ENCODE peak calls at places on chromosomes 2 and 18, in six cellular contexts. Q is GM04504; Z is NCI-H460; X is left ventricle myocardium superior; R is stimulated activated CD8-positive, alpha-beta memory T cell treated with anti-CD3 and anti-CD28 coated beads, Interleukin-7, amount 100 ng/mL, for 1 hour; T is T-helper 9 cell. M is an unnamed sample.
A peak's percentile ranks its signal among the peaks of the same experiment; 100 is the strongest.

GRCh38 chr2:11056614-11057013 is 98.7 kb upstream of the SLC66A3 start:
- DNase-seq in Q (peak; percentile 94), Z (no peak), X (no peak), R (no peak), T (no peak), M (no peak)

GRCh38 chr18:908631-909621 is 4.3 kb downstream of the ADCYAP1 start:
- DNase-seq in Q (no peak), Z (no peak), X (no peak), R (no peak), T (no peak), M (no peak)

GRCh38 chr2:61011649-61012048 is 5.9 kb upstream of the PEX13 start:
- DNase-seq in Q (no peak), Z (no peak), X (no peak), R (no peak), T (no peak), M (no peak)

GRCh38 chr2:232888839-232889529 is 18.9 kb downstream of the SNORC start:
- DNase-seq in Q (no peak), Z (no peak), X (no peak), R (no peak), T (no peak), M (no peak)

GRCh38 chr2:7685342-7686015 is 768.3 kb downstream of the RNF144A start:
- DNase-seq in Q (no peak), Z (no peak), X (no peak), R (no peak), T (no peak), M (peak; percentile 35)

GRCh38 chr2:241235859-241236593 is 47.5 kb downstream of the ANO7 start:
- DNase-seq in Q (no peak), Z (no peak), X (peak; percentile 26), R (no peak), T (no peak), M (no peak)

GRCh38 chr2:231900486-231900942 is 25.7 kb downstream of the NPPC start:
- DNase-seq in Q (no peak), Z (peak; percentile 80), X (peak; percentile 88), R (no peak), T (peak; percentile 46), M (peak; percentile 84)

GRCh38 chr2:85237849-85238570 is 89.8 kb downstream of the TGOLN2 start:
- DNase-seq in Q (no peak), Z (no peak), X (no peak), R (no peak), T (no peak), M (no peak)

GRCh38 chr2:216606551-216607527 is 26.4 kb upstream of the IGFBP2 start:
- DNase-seq in Q (no peak), Z (no peak), X (no peak), R (peak; percentile 4), T (no peak), M (no peak)

GRCh38 chr2:43407826-43408783 is 181.7 kb upstream of the ZFP36L2 start:
- DNase-seq in Q (no peak), Z (no peak), X (no peak), R (no peak), T (no peak), M (no peak)

GRCh38 chr2:49973917-49974368 is 819.6 kb upstream of the FSHR start:
- DNase-seq in Q (peak; percentile 3), Z (peak; percentile 58), X (peak; percentile 80), R (no peak), T (peak; percentile 20), M (peak; percentile 5)

GRCh38 chr2:152600698-152601097 is 116.6 kb downstream of the PRPF40A start:
- DNase-seq in Q (no peak), Z (no peak), X (no peak), R (no peak), T (no peak), M (no peak)

GRCh38 chr2:175176624-175177023 is 4.9 kb downstream of the ATP5MC3 start:
- DNase-seq in Q (no peak), Z (no peak), X (no peak), R (no peak), T (no peak), M (no peak)

GRCh38 chr2:105125920-105126319 is 88.1 kb downstream of the MRPS9 start:
- DNase-seq in Q (no peak), Z (no peak), X (no peak), R (no peak), T (no peak), M (no peak)

GRCh38 chr2:209351636-209352035 is 72.2 kb upstream of the MAP2 start:
- DNase-seq in Q (peak; percentile 26), Z (no peak), X (no peak), R (no peak), T (no peak), M (no peak)

GRCh38 chr18:62549755-62550154 is 26.9 kb downstream of the ZCCHC2 start:
- DNase-seq in Q (no peak), Z (no peak), X (no peak), R (no peak), T (no peak), M (no peak)

GRCh38 chr2:191401287-191401686 is 156.1 kb downstream of the MYO1B start:
- DNase-seq in Q (peak; percentile 47), Z (no peak), X (no peak), R (no peak), T (no peak), M (no peak)

GRCh38 chr2:90209806-90210205 is 1518.3 kb downstream of the RPIA start:
- DNase-seq in Q (no peak), Z (no peak), X (no peak), R (no peak), T (no peak), M (no peak)

GRCh38 chr2:169823996-169824372 is 721 bp downstream of the METTL5 start:
- DNase-seq in Q (no peak), Z (no peak), X (no peak), R (no peak), T (no peak), M (no peak)

GRCh38 chr18:70490008-70490933 is 201.4 kb downstream of the SOCS6 start:
- DNase-seq in Q (peak; percentile 51), Z (peak; percentile 50), X (no peak), R (no peak), T (peak; percentile 12), M (no peak)

GRCh38 chr2:54635554-54636152 is 87.8 kb upstream of the EML6 start:
- DNase-seq in Q (no peak), Z (no peak), X (no peak), R (no peak), T (no peak), M (no peak)

GRCh38 chr2:225182126-225182525 is 139.9 kb upstream of the DOCK10 start:
- DNase-seq in Q (no peak), Z (no peak), X (no peak), R (no peak), T (no peak), M (no peak)

GRCh38 chr2:105943977-105944376 is 199.3 kb downstream of the NCK2 start:
- DNase-seq in Q (no peak), Z (no peak), X (no peak), R (no peak), T (no peak), M (no peak)

GRCh38 chr2:3589086-3589485 is 5.8 kb upstream of the COLEC11 start:
- DNase-seq in Q (no peak), Z (no peak), X (no peak), R (no peak), T (no peak), M (no peak)

GRCh38 chr18:32072321-32072720 is 19.4 kb upstream of the RNF138 start:
- DNase-seq in Q (no peak), Z (no peak), X (no peak), R (no peak), T (no peak), M (peak; percentile 28)

GRCh38 chr2:230905448-230906430 is 19.3 kb downstream of the GPR55 start:
- DNase-seq in Q (no peak), Z (no peak), X (no peak), R (peak; percentile 64), T (peak; percentile 35), M (no peak)

GRCh38 chr18:33467531-33467930 is 27.0 kb upstream of the CCDC178 start:
- DNase-seq in Q (no peak), Z (no peak), X (no peak), R (no peak), T (no peak), M (no peak)

GRCh38 chr2:42872736-42873135 is 80.4 kb upstream of the HAAO start:
- DNase-seq in Q (peak; percentile 44), Z (no peak), X (no peak), R (no peak), T (no peak), M (no peak)

GRCh38 chr18:39959839-39960238 is 1995.2 kb upstream of the PIK3C3 start:
- DNase-seq in Q (no peak), Z (no peak), X (no peak), R (no peak), T (no peak), M (no peak)

GRCh38 chr2:28172114-28172898 is 220.4 kb upstream of the FOSL2 start:
- DNase-seq in Q (no peak), Z (no peak), X (no peak), R (no peak), T (no peak), M (no peak)

GRCh38 chr2:249538-250042 is 14.2 kb downstream of the SH3YL1 start:
- DNase-seq in Q (no peak), Z (no peak), X (no peak), R (no peak), T (no peak), M (no peak)

GRCh38 chr2:129061079-129061785 is 742.6 kb upstream of the HS6ST1 start:
- DNase-seq in Q (no peak), Z (no peak), X (no peak), R (no peak), T (no peak), M (no peak)

GRCh38 chr2:197705912-197706838 is 1.0 kb downstream of the MARS2 start:
- DNase-seq in Q (no peak), Z (no peak), X (peak; percentile 43), R (no peak), T (peak; percentile 16), M (no peak)

GRCh38 chr2:241865957-241866858 is 3.3 kb upstream of the RTP5 start:
- DNase-seq in Q (no peak), Z (no peak), X (peak; percentile 23), R (no peak), T (no peak), M (peak; percentile 47)

GRCh38 chr2:37500031-37500430 is 155.6 kb downstream of the QPCT start:
- DNase-seq in Q (no peak), Z (no peak), X (no peak), R (no peak), T (no peak), M (no peak)

GRCh38 chr18:78006805-78007204 is 757.2 kb downstream of the GALR1 start:
- DNase-seq in Q (no peak), Z (no peak), X (no peak), R (no peak), T (no peak), M (no peak)

GRCh38 chr2:218370410-218371063 is 11.5 kb upstream of the SLC11A1 start:
- DNase-seq in Q (peak; percentile 27), Z (no peak), X (no peak), R (no peak), T (no peak), M (no peak)

GRCh38 chr2:158412206-158412605 is 44.3 kb downstream of the CCDC148 start:
- DNase-seq in Q (no peak), Z (no peak), X (no peak), R (no peak), T (no peak), M (no peak)

M was measured in A549.